ENCODE peak calls at places on chromosomes 11 and 22, in ten cellular contexts. B, F, D, J, T, C, O, X, N and A are unnamed samples. For H3K36me3, the result is how much of the 10 kb centered on the place peaks cover.

GRCh38 chr11:19076744-19077589 is 16.4 kb upstream of the MRGPRX2 start:
- DNase-seq in B (peak), F (peak), D (peak), J (no peak), T (peak), C (peak), O (peak), X (peak), N (peak), A (peak)

GRCh38 chr11:11620251-11620965 is 1.4 kb downstream of the GALNT18 start:
- DNase-seq in B (peak), F (peak), D (peak), J (no peak), T (peak), C (peak), O (peak), X (peak), N (no peak), A (peak)

GRCh38 chr11:14634813-14635212 is 8.8 kb upstream of the PDE3B start:
- DNase-seq in B (no peak), F (no peak), D (no peak), J (no peak), T (no peak), C (no peak), O (no peak), X (no peak), N (no peak), A (no peak)

GRCh38 chr11:67463680-67464410 is 5.2 kb downstream of the TMEM134 start:
- DNase-seq in B (no peak), F (no peak), D (peak), J (no peak), T (peak), C (peak), O (no peak), X (peak), N (peak), A (peak)

GRCh38 chr11:27313157-27313821 is 49.7 kb downstream of the CCDC34 start:
- DNase-seq in B (no peak), F (no peak), D (peak), J (no peak), T (no peak), C (no peak), O (no peak), X (no peak), N (no peak), A (no peak)

GRCh38 chr22:42820075-42820763 is 36.9 kb downstream of the ARFGAP3 start:
- DNase-seq in B (peak), F (peak), D (peak), J (no peak), T (no peak), C (peak), O (no peak), X (peak), N (peak), A (peak)

GRCh38 chr22:30876925-30877553 is 91.5 kb downstream of the MORC2 start:
- DNase-seq in B (peak), F (no peak), D (peak), J (no peak), T (no peak), C (peak), O (no peak), X (no peak), N (no peak), A (no peak)

GRCh38 chr11:48033918-48034341 is 53.6 kb downstream of the PTPRJ start:
- DNase-seq in B (no peak), F (no peak), D (no peak), J (no peak), T (no peak), C (no peak), O (no peak), X (no peak), N (no peak), A (no peak)

GRCh38 chr11:77019976-77020591 is 14.1 kb upstream of the B3GNT6 start:
- DNase-seq in B (peak), F (no peak), D (peak), J (no peak), T (peak), C (peak), O (no peak), X (peak), N (peak), A (peak)

GRCh38 chr11:130042093-130042591 is 27.6 kb upstream of the APLP2 start:
- DNase-seq in B (peak), F (no peak), D (peak), J (no peak), T (no peak), C (peak), O (no peak), X (peak), N (peak), A (peak)

GRCh38 chr22:37716708-37717107 is 19.9 kb downstream of the TRIOBP start:
- DNase-seq in B (peak), F (no peak), D (peak), J (no peak), T (no peak), C (no peak), O (no peak), X (peak), N (no peak), A (peak)

GRCh38 chr22:44147821-44148574 is 32.7 kb upstream of the PARVG start:
- DNase-seq in B (peak), F (peak), D (peak), J (no peak), T (no peak), C (peak), O (peak), X (no peak), N (no peak), A (no peak)

GRCh38 chr11:47918882-47919495 is 61.4 kb upstream of the PTPRJ start:
- DNase-seq in B (peak), F (no peak), D (peak), J (no peak), T (no peak), C (peak), O (no peak), X (peak), N (no peak), A (peak)

GRCh38 chr11:45798793-45799441 is 6.0 kb upstream of the SLC35C1 start:
- DNase-seq in B (peak), F (no peak), D (no peak), J (no peak), T (no peak), C (no peak), O (peak), X (no peak), N (no peak), A (no peak)

GRCh38 chr22:45905924-45906865 is 70.8 kb downstream of the WNT7B start:
- DNase-seq in B (peak), F (peak), D (peak), J (no peak), T (no peak), C (peak), O (no peak), X (no peak), N (no peak), A (no peak)

GRCh38 chr11:64220271-64220670 is 5.7 kb downstream of the TRPT1 start:
- DNase-seq in B (no peak), F (peak), D (no peak), J (no peak), T (no peak), C (no peak), O (no peak), X (no peak), N (no peak), A (no peak)

GRCh38 chr22:22396741-22397291 is 111.7 kb downstream of the ZNF280B start:
- DNase-seq in B (no peak), F (no peak), D (no peak), J (no peak), T (no peak), C (no peak), O (no peak), X (no peak), N (no peak), A (no peak)

GRCh38 chr11:69641681-69642548 is 959 bp downstream of the CCND1 start:
- DNase-seq in B (no peak), F (peak), D (peak), J (no peak), T (no peak), C (no peak), O (no peak), X (peak), N (no peak), A (no peak)

GRCh38 chr11:8168485-8169257 is at the start of gene RIC3:
- DNase-seq in B (no peak), F (peak), D (no peak), J (no peak), T (no peak), C (no peak), O (peak), X (no peak), N (no peak), A (peak)

GRCh38 chr11:12701815-12702214 is 27.6 kb downstream of the TEAD1 start:
- DNase-seq in B (no peak), F (no peak), D (no peak), J (no peak), T (no peak), C (no peak), O (no peak), X (no peak), N (no peak), A (no peak)

DNA sequence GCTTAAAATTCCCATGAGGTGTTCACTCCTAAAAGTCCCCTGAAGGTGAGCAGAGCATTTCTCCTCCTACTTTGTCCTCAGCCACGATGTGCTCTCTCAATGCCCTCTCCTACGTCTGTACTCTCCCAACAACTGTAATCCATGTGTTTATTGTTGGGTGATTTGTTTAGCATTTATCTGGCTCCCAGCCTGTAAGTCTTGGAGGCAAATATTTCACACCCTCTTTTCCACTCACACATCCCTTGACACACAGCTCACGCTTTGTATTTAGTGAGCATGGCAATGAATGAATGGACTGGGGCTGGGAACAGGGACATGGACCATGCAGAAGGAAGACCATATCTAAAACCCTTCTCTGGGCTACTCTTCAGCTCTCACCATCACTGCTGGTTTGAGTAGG is 22.6 kb downstream of the HTR3A start:
- DNase-seq in B (no peak), F (no peak), D (no peak), J (no peak), T (no peak), C (no peak), O (no peak), X (no peak), N (no peak), A (no peak)
- H3K4me2 ChIP-seq in B (no peak), F (no peak), D (no peak), J (no peak), T (no peak), C (no peak), O (no peak), X (no peak), N (no peak), A (no peak)

DNA sequence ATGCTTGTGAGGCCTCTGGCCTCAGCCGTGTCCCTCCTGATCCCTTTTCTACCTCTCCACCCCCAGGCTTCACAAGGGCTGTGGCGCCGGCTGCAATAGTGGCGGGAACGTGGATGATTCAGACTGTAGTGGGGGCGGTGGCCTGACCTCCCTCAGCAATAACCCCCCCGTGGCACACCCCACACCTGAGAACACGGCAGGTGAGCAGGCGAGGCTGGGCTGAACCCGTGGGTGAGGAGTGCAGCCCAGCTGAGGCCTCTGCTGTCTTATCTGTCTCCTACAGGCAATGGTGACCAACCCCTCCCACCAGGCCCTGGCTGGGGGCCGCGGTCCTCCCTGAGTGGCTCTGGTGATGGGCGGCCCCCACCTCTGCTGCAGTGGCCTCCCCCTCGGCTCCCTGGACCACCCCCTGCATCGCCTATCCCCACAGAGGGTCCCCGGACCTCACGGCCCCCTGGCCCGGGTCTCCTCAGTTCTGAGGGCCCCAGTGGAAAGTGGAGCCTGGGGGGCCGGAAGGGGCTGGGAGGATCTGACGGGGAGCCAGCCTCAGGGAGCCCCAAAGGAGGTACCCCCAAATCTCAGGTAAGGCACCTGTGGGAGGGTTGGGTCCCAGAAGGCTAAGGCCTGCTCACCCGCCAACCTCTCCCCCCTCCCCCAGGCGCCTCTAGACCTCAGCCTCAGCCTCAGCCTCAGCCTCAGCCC is 1.6 kb upstream of the SIPA1 start:
- DNase-seq in B (no peak), F (no peak), D (no peak), J (no peak), T (no peak), C (no peak), O (no peak), X (no peak), N (peak), A (no peak)
- H3K36me3 ChIP-seq in B (under half), F (under half), D (under half), J (under half), T (under half), C (under half), O (under half), X (under half), N (half or more), A (under half)

GRCh38 chr11:107592813-107593212 is 1.9 kb downstream of the ELMOD1 start:
- DNase-seq in B (no peak), F (peak), D (peak), J (no peak), T (no peak), C (no peak), O (no peak), X (no peak), N (no peak), A (no peak)

GRCh38 chr11:107591446-107592236 is 694 bp downstream of the ELMOD1 start:
- DNase-seq in B (no peak), F (peak), D (peak), J (no peak), T (no peak), C (peak), O (peak), X (peak), N (no peak), A (peak)

GRCh38 chr11:107591098-107591445 is at the start of gene ELMOD1:
- DNase-seq in B (peak), F (peak), D (peak), J (no peak), T (no peak), C (peak), O (peak), X (peak), N (peak), A (peak)

GRCh38 chr11:107592256-107592655 is 1.3 kb downstream of the ELMOD1 start:
- DNase-seq in B (no peak), F (no peak), D (no peak), J (no peak), T (no peak), C (no peak), O (no peak), X (no peak), N (no peak), A (no peak)

DNA sequence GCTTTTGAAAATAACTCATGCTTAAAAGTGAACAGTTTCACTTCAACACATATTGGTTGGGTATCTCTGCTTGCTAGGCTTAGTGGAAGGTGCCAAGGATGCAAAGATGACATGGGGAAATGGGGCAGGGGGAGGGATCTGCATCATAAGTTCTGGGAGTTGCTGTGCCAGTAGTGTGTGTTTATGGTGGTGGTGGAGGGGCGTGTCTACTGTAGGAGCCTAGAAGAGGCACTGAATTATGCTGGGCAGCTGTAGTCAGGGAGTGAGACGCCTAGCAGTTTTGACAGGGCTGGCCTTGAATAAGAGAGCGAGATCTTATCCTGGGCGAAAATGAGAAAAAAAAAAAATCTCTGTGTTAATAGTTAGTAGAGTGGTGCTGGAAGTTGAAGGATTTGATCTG is 3.0 kb downstream of the ELMOD1 start:
- DNase-seq in B (no peak), F (peak), D (no peak), J (no peak), T (no peak), C (no peak), O (no peak), X (no peak), N (no peak), A (no peak)
- H3K9ac ChIP-seq in B (no peak), F (no peak), D (no peak), J (no peak), T (no peak), C (no peak), O (no peak), X (no peak), N (no peak), A (no peak)

DNA sequence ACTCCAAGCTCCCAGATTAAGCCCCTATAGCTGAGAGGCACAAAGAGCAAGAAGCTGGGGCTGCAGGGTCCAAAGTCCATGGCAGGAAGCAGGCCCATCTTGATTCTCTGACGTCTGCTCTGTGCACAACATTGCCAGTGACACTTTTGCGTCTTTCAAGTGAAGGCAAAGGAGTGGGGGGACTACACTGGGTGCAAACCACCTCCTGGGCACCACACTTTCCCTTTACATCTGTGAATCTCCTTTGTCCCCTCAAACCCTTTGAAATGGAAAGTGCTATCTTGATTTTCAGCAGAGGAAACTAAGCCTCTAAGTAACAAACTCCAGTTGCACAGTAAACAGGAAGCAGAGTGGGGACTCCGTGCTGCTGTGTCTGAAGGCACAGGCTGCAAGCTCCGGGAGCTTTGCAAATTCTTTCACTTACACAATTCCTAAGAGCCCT is 428.0 kb downstream of the LARGE1 start:
- DNase-seq in B (no peak), F (peak), D (no peak), J (no peak), T (no peak), C (no peak), O (peak), X (no peak), N (no peak), A (no peak)
- H3K4me2 ChIP-seq in B (peak), F (peak), D (no peak), J (peak), T (no peak), C (no peak), O (peak), X (no peak), N (no peak), A (no peak)

DNA sequence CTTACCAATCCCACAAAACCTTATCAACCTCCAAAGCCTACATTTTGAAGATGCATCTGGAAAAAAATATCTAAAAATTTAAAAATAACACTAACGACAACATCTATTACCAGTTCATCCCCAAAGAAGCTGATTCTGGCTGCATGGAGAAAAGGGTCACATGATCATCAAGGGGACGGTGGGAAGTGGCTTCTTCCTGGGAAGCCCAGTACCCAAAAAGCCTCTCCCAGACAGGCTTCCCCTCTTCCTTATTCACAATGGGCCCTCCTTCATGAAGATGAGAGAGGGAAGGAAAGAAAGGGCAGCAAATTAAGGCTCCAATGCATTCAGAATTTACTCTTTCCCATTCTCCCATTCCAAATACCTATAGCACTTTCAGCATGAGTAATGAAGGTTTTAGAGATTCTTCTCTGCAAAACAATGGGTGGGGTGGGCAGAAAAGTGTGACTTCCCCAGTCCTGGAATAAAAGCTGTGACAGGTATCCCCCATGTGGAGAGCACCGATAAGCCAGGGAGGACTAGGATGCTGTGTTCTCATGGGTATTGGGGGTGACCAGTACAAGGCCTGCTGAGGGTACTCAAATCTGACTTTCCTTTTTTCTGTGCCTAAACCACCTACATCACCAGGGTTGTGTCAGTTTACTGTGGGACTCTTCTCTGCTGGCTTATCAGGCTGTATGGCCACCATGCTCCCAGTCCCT is 88.2 kb downstream of the SIK3 start:
- DNase-seq in B (no peak), F (no peak), D (no peak), J (no peak), T (no peak), C (peak), O (no peak), X (no peak), N (no peak), A (no peak)
- H3K36me3 ChIP-seq in B (under half), F (under half), D (under half), J (under half), T (under half), C (under half), O (under half), X (under half), N (under half), A (under half)

DNA sequence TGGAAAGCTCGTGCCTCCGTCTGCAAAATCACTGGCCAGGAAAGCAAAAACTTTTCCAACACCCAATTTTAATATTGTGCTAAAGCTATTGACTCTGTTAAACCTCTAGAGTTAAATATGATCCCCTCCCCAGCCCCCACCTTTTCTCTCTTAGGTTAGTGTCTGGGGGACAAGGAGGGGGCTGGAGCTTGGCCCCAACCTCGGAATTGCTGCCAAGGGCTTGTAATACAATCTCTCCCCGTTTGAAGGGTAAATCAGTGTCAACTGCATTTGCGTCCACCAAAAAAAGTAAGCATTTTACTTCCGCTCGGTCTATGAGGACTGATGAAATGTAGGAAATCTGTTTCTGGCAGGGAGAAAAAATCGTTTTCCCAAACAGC is at the start of gene GAS2:
- DNase-seq in B (peak), F (no peak), D (no peak), J (no peak), T (no peak), C (no peak), O (no peak), X (no peak), N (no peak), A (no peak)
- H3K9ac ChIP-seq in B (no peak), F (no peak), D (no peak), J (peak), T (no peak), C (no peak), O (peak), X (no peak), N (no peak), A (no peak)

GRCh38 chr11:60910711-60911366 is 3.1 kb upstream of the TMEM109 start:
- DNase-seq in B (no peak), F (no peak), D (no peak), J (no peak), T (no peak), C (no peak), O (no peak), X (no peak), N (no peak), A (no peak)
- H3K4me2 ChIP-seq in B (no peak), F (no peak), D (no peak), J (peak), T (no peak), C (no peak), O (no peak), X (no peak), N (no peak), A (no peak)

GRCh38 chr11:2968501-2968900 is 23.6 kb downstream of the NAP1L4 start:
- DNase-seq in B (no peak), F (no peak), D (no peak), J (no peak), T (no peak), C (no peak), O (no peak), X (no peak), N (no peak), A (no peak)
- H3K36me3 ChIP-seq in B (half or more), F (under half), D (half or more), J (under half), T (half or more), C (under half), O (half or more), X (half or more), N (half or more), A (half or more)

GRCh38 chr11:72144807-72145565 is 9.5 kb downstream of the FOLR3 start:
- DNase-seq in B (peak), F (no peak), D (peak), J (no peak), T (no peak), C (peak), O (no peak), X (peak), N (no peak), A (peak)
- H3K9ac ChIP-seq in B (no peak), F (no peak), D (peak), J (no peak), T (no peak), C (no peak), O (no peak), X (no peak), N (no peak), A (no peak)